ENCODE peak calls at places on chromosomes 4 and X, in six cellular contexts. Z is GM13977, M is osteocyte, X is cardiac muscle cell, K is BE2C, R is fibroblast of mammary gland. E is an unnamed sample.

GRCh38 chr4:108700358-108700757 is 50.0 kb downstream of the OSTC start:
- DNase-seq in K (no peak), X (no peak), M (no peak), Z (no peak), R (peak; percentile 53), E (no peak)

GRCh38 chrX:109049903-109050302 is 313.5 kb upstream of the IRS4 start:
- DNase-seq in K (no peak), M (no peak), Z (no peak), X (no peak), R (no peak), E (no peak)

GRCh38 chrX:9586992-9587392 is 122.1 kb downstream of the TBL1X start:
- DNase-seq in Z (no peak), X (peak; percentile 10), R (no peak), K (peak; percentile 21), M (no peak), E (no peak)

GRCh38 chr4:5458676-5459075 is 249.7 kb downstream of the EVC2 start:
- DNase-seq in X (no peak), R (no peak), K (no peak), Z (no peak), M (no peak), E (no peak)

GRCh38 chr4:75555294-75556164 is at the start of gene ODAPH:
- DNase-seq in Z (peak; percentile 50), R (peak; percentile 29), K (no peak), M (no peak), X (no peak), E (peak; percentile 54)

GRCh38 chr4:95283320-95283719 is 265.5 kb downstream of the UNC5C start:
- DNase-seq in M (no peak), K (no peak), Z (no peak), R (no peak), X (peak; percentile 15), E (no peak)

GRCh38 chrX:133923113-133923512 is 62.3 kb downstream of the GPC3 start:
- DNase-seq in M (no peak), R (no peak), K (no peak), Z (no peak), X (no peak), E (peak; percentile 16)

GRCh38 chr4:85595098-85595775 is 120.3 kb downstream of the ARHGAP24 start:
- DNase-seq in K (no peak), X (no peak), Z (no peak), M (no peak), R (no peak), E (no peak)

GRCh38 chr4:8345946-8346814 is 76.6 kb downstream of the HTRA3 start:
- DNase-seq in Z (no peak), M (no peak), R (no peak), K (no peak), X (no peak), E (no peak)

GRCh38 chr4:8558080-8558960 is 21.9 kb upstream of the GPR78 start:
- DNase-seq in X (no peak), M (no peak), K (no peak), Z (no peak), R (no peak), E (no peak)

GRCh38 chr4:188550296-188550695 is 411.1 kb downstream of the TRIML1 start:
- DNase-seq in R (peak; percentile 38), X (no peak), K (no peak), M (no peak), Z (no peak), E (no peak)

GRCh38 chr4:7161721-7162214 is 30.6 kb upstream of the SORCS2 start:
- DNase-seq in X (no peak), K (no peak), M (no peak), R (peak; percentile 36), Z (no peak), E (no peak)

GRCh38 chrX:146881521-146881920 is 67.0 kb upstream of the CXorf51A start:
- DNase-seq in K (no peak), X (no peak), M (no peak), Z (no peak), R (no peak), E (no peak)

GRCh38 chrX:146887020-146887419 is 72.5 kb upstream of the CXorf51A start:
- DNase-seq in K (no peak), R (no peak), Z (no peak), M (no peak), X (no peak), E (no peak)
- TF ChIP-seq CTCF in K (no peak), R (no peak), Z (no peak), M (no peak), X (no peak), E (no peak)

GRCh38 chrX:119981286-119982070 is 37.9 kb upstream of the NKAP start:
- DNase-seq in K (peak; percentile 21), X (peak; percentile 47), Z (peak; percentile 47), M (no peak), R (peak; percentile 48), E (peak; percentile 44)
- TF ChIP-seq CTCF in K (peak; percentile 69), X (peak; percentile 51), Z (peak; percentile 70), M (peak; percentile 54), R (peak; percentile 75), E (peak; percentile 31)

GRCh38 chr4:30269850-30270249 is 450.3 kb upstream of the PCDH7 start:
- DNase-seq in X (peak; percentile 8), Z (no peak), R (no peak), M (no peak), K (no peak), E (no peak)
- TF ChIP-seq CTCF in X (no peak), Z (no peak), R (no peak), M (peak; percentile 40), K (peak; percentile 41), E (no peak)

GRCh38 chrX:56788717-56789122 is 59.7 kb downstream of the NBDY start:
- DNase-seq in X (no peak), M (no peak), R (peak; percentile 58), K (no peak), Z (peak; percentile 61), E (no peak)
- TF ChIP-seq CTCF in X (peak; percentile 17), M (no peak), R (peak; percentile 24), K (no peak), Z (peak; percentile 62), E (no peak)

DNA sequence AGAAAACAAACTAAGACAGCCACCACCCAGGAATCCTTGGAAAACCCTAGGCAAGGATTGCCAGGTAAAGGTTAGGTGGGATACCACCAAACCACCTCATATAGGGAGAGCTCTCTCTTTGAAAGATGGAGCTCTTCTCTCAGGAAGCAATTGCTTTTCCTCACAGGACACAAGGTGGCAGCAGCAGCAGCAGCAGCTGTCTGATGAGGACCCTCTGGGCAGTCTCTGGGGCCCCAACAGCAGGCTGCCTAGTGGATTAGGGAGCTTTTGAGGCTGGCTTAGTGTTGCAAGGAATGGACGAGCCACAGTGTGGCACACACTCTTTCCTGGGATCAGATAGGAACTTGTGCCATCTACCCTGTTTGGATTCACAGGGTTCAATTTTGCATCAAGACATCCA is 41.4 kb upstream of the CHRDL1 start:
- DNase-seq in Z (no peak), X (peak; percentile 57), K (peak; percentile 16), R (no peak), M (no peak), E (no peak)
- TF ChIP-seq CTCF in Z (peak; percentile 29), X (peak; percentile 17), K (peak; percentile 51), R (peak; percentile 24), M (no peak), E (no peak)

GRCh38 chrX:154460326-154460725 is 2.2 kb downstream of the PLXNA3 start:
- DNase-seq in R (no peak), Z (no peak), X (no peak), K (peak; percentile 65), M (no peak), E (no peak)
- TF ChIP-seq CTCF in R (no peak), Z (no peak), X (no peak), K (peak; percentile 49), M (no peak), E (no peak)

DNA sequence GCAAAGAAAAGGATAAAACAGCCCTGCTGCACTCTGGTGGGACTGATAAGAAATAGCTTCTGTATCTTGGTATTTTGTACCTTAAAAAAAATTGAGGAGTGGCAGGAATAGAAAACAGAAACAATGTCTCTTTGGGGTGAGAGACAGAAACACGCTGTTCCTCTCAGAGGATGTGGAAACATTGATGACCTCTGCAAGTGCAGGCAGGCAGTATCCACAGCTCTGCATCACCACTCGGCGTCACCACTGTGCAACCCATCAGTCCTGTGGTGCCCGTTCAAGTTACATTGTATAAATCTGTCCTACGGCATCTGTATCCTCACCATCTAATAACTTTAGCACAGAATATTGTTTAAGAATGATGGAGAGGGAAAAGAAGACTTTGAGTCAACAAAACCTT is 152.4 kb upstream of the SPRY1 start:
- DNase-seq in Z (no peak), K (no peak), X (no peak), R (peak; percentile 17), M (no peak), E (peak; percentile 5)
- TF ChIP-seq CTCF in Z (no peak), K (no peak), X (peak; percentile 4), R (no peak), M (peak; percentile 24), E (no peak)

DNA sequence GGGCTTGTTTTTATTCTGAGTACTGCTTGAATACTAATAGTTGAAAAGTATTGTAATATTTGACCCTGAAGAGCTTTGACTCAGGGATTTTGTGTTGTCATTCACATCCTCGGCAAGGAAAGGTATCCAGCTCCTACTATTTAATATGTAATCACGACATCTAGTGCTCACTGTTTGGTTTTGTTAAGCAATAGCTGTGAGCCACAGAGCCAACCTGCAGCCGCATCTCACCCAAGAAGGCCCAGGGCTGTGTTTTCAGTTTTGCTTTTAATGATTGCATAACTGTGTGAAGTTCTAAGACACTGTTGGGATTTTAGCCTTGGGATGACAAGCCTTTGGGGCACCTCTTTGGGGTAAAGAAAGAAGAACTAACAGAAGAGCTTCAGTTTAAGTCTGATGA is 158.0 kb downstream of the RELL1 start:
- DNase-seq in X (no peak), K (no peak), R (no peak), Z (no peak), M (no peak), E (no peak)
- TF ChIP-seq CTCF in X (no peak), K (no peak), R (no peak), Z (no peak), M (no peak), E (no peak)

DNA sequence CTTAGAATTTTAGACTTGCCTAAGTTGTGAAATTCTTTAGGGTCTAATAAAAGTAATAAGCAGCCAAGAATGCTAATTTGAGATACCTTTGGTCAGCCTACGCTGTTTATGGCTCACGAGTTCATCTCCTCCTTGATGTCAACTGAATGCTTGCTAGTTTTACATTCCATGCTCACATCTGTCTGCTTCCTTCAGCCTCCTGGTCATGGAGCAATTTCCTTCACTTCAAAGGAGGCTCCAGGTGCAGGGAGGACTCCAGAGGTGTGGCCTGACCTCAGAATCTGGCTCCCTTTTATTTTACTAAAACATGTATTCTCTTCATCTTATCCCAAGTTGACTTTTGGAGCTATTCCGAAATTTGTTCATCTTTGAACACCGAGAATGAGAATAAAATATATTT is 23.3 kb upstream of the LNX1 start:
- DNase-seq in Z (no peak), X (no peak), K (no peak), M (no peak), R (no peak), E (no peak)
- TF ChIP-seq CTCF in Z (no peak), X (no peak), K (peak; percentile 5), M (no peak), R (peak; percentile 13), E (no peak)